ENCODE peak calls at places on chromosomes 1 and 21, in seven cellular contexts. One of them, this sample, is unnamed.

GRCh38 chr1:13930151-13930550 is 230.2 kb downstream of the PRDM2 start:
- DNase-seq in Calu3: no peak
- DNase-seq in DMS53: no peak
- DNase-seq in stimulated activated CD4-positive, alpha-beta T cell treated with anti-CD3 and anti-CD28 coated beads, Interleukin-4, amount 100 ng/mL, for 4 hours: peak
- DNase-seq in activated CD4-positive, alpha-beta T cell treated with anti-CD3 and anti-CD28 coated beads, Interleukin-2, amount 50 U/mL, for 48 hours: peak
- DNase-seq in ACHN: no peak
- DNase-seq in MV-4-11: no peak
- DNase-seq in this sample: peak

GRCh38 chr1:99358771-99359170 is 94.5 kb downstream of the PLPPR4 start:
- DNase-seq in activated CD4-positive, alpha-beta T cell treated with anti-CD3 and anti-CD28 coated beads, Interleukin-2, amount 50 U/mL, for 48 hours: no peak
- DNase-seq in Calu3: no peak
- DNase-seq in ACHN: no peak
- DNase-seq in MV-4-11: peak
- DNase-seq in stimulated activated CD4-positive, alpha-beta T cell treated with anti-CD3 and anti-CD28 coated beads, Interleukin-4, amount 100 ng/mL, for 4 hours: no peak
- DNase-seq in DMS53: no peak
- DNase-seq in this sample: no peak

GRCh38 chr21:40166291-40166843 is 299.1 kb downstream of the PCP4 start:
- DNase-seq in stimulated activated CD4-positive, alpha-beta T cell treated with anti-CD3 and anti-CD28 coated beads, Interleukin-4, amount 100 ng/mL, for 4 hours: no peak
- DNase-seq in DMS53: peak
- DNase-seq in activated CD4-positive, alpha-beta T cell treated with anti-CD3 and anti-CD28 coated beads, Interleukin-2, amount 50 U/mL, for 48 hours: no peak
- DNase-seq in ACHN: no peak
- DNase-seq in MV-4-11: no peak
- DNase-seq in Calu3: no peak
- DNase-seq in this sample: peak

GRCh38 chr1:67429011-67429527 is 1.1 kb downstream of the SERBP1 start:
- DNase-seq in MV-4-11: no peak
- DNase-seq in stimulated activated CD4-positive, alpha-beta T cell treated with anti-CD3 and anti-CD28 coated beads, Interleukin-4, amount 100 ng/mL, for 4 hours: peak
- DNase-seq in Calu3: no peak
- DNase-seq in activated CD4-positive, alpha-beta T cell treated with anti-CD3 and anti-CD28 coated beads, Interleukin-2, amount 50 U/mL, for 48 hours: peak
- DNase-seq in DMS53: peak
- DNase-seq in ACHN: peak
- DNase-seq in this sample: peak

GRCh38 chr1:179781962-179782361 is 38.9 kb downstream of the FAM163A start:
- DNase-seq in Calu3: no peak
- DNase-seq in activated CD4-positive, alpha-beta T cell treated with anti-CD3 and anti-CD28 coated beads, Interleukin-2, amount 50 U/mL, for 48 hours: no peak
- DNase-seq in MV-4-11: no peak
- DNase-seq in stimulated activated CD4-positive, alpha-beta T cell treated with anti-CD3 and anti-CD28 coated beads, Interleukin-4, amount 100 ng/mL, for 4 hours: no peak
- DNase-seq in DMS53: no peak
- DNase-seq in ACHN: no peak
- DNase-seq in this sample: no peak

GRCh38 chr1:43214465-43215444 is 42.6 kb downstream of the CFAP57 start:
- DNase-seq in Calu3: no peak
- DNase-seq in activated CD4-positive, alpha-beta T cell treated with anti-CD3 and anti-CD28 coated beads, Interleukin-2, amount 50 U/mL, for 48 hours: no peak
- DNase-seq in DMS53: no peak
- DNase-seq in stimulated activated CD4-positive, alpha-beta T cell treated with anti-CD3 and anti-CD28 coated beads, Interleukin-4, amount 100 ng/mL, for 4 hours: no peak
- DNase-seq in ACHN: no peak
- DNase-seq in MV-4-11: no peak
- DNase-seq in this sample: no peak

GRCh38 chr1:246658567-246658966 is 65.6 kb upstream of the SCCPDH start:
- DNase-seq in stimulated activated CD4-positive, alpha-beta T cell treated with anti-CD3 and anti-CD28 coated beads, Interleukin-4, amount 100 ng/mL, for 4 hours: no peak
- DNase-seq in activated CD4-positive, alpha-beta T cell treated with anti-CD3 and anti-CD28 coated beads, Interleukin-2, amount 50 U/mL, for 48 hours: no peak
- DNase-seq in MV-4-11: no peak
- DNase-seq in Calu3: no peak
- DNase-seq in DMS53: no peak
- DNase-seq in ACHN: no peak
- DNase-seq in this sample: no peak

GRCh38 chr1:43766818-43767525 is 59.6 kb downstream of the ST3GAL3 start:
- DNase-seq in Calu3: no peak
- DNase-seq in DMS53: no peak
- DNase-seq in stimulated activated CD4-positive, alpha-beta T cell treated with anti-CD3 and anti-CD28 coated beads, Interleukin-4, amount 100 ng/mL, for 4 hours: no peak
- DNase-seq in activated CD4-positive, alpha-beta T cell treated with anti-CD3 and anti-CD28 coated beads, Interleukin-2, amount 50 U/mL, for 48 hours: no peak
- DNase-seq in ACHN: no peak
- DNase-seq in MV-4-11: peak
- DNase-seq in this sample: no peak

GRCh38 chr1:115478933-115479551 is 141.0 kb upstream of the NGF start:
- DNase-seq in DMS53: peak
- DNase-seq in ACHN: no peak
- DNase-seq in MV-4-11: no peak
- DNase-seq in activated CD4-positive, alpha-beta T cell treated with anti-CD3 and anti-CD28 coated beads, Interleukin-2, amount 50 U/mL, for 48 hours: no peak
- DNase-seq in stimulated activated CD4-positive, alpha-beta T cell treated with anti-CD3 and anti-CD28 coated beads, Interleukin-4, amount 100 ng/mL, for 4 hours: no peak
- DNase-seq in Calu3: no peak
- DNase-seq in this sample: peak

GRCh38 chr1:66415326-66415725 is 118.6 kb upstream of the SGIP1 start:
- DNase-seq in activated CD4-positive, alpha-beta T cell treated with anti-CD3 and anti-CD28 coated beads, Interleukin-2, amount 50 U/mL, for 48 hours: no peak
- DNase-seq in MV-4-11: peak
- DNase-seq in DMS53: no peak
- DNase-seq in Calu3: no peak
- DNase-seq in ACHN: no peak
- DNase-seq in stimulated activated CD4-positive, alpha-beta T cell treated with anti-CD3 and anti-CD28 coated beads, Interleukin-4, amount 100 ng/mL, for 4 hours: no peak
- DNase-seq in this sample: no peak

GRCh38 chr1:94599090-94599813 is 57.7 kb upstream of the F3 start:
- DNase-seq in DMS53: peak
- DNase-seq in Calu3: peak
- DNase-seq in stimulated activated CD4-positive, alpha-beta T cell treated with anti-CD3 and anti-CD28 coated beads, Interleukin-4, amount 100 ng/mL, for 4 hours: no peak
- DNase-seq in activated CD4-positive, alpha-beta T cell treated with anti-CD3 and anti-CD28 coated beads, Interleukin-2, amount 50 U/mL, for 48 hours: no peak
- DNase-seq in ACHN: no peak
- DNase-seq in MV-4-11: peak
- DNase-seq in this sample: peak

GRCh38 chr1:27598902-27599528 is 4.9 kb downstream of the AHDC1 start:
- DNase-seq in DMS53: peak
- DNase-seq in MV-4-11: peak
- DNase-seq in stimulated activated CD4-positive, alpha-beta T cell treated with anti-CD3 and anti-CD28 coated beads, Interleukin-4, amount 100 ng/mL, for 4 hours: peak
- DNase-seq in Calu3: no peak
- DNase-seq in ACHN: peak
- DNase-seq in activated CD4-positive, alpha-beta T cell treated with anti-CD3 and anti-CD28 coated beads, Interleukin-2, amount 50 U/mL, for 48 hours: peak
- DNase-seq in this sample: no peak

GRCh38 chr21:34355570-34355969 is 8.2 kb upstream of the KCNE2 start:
- DNase-seq in activated CD4-positive, alpha-beta T cell treated with anti-CD3 and anti-CD28 coated beads, Interleukin-2, amount 50 U/mL, for 48 hours: no peak
- DNase-seq in stimulated activated CD4-positive, alpha-beta T cell treated with anti-CD3 and anti-CD28 coated beads, Interleukin-4, amount 100 ng/mL, for 4 hours: no peak
- DNase-seq in DMS53: no peak
- DNase-seq in ACHN: no peak
- DNase-seq in MV-4-11: no peak
- DNase-seq in Calu3: no peak
- DNase-seq in this sample: no peak

GRCh38 chr1:9384751-9385245 is 92.1 kb downstream of the SPSB1 start:
- DNase-seq in Calu3: no peak
- DNase-seq in MV-4-11: no peak
- DNase-seq in stimulated activated CD4-positive, alpha-beta T cell treated with anti-CD3 and anti-CD28 coated beads, Interleukin-4, amount 100 ng/mL, for 4 hours: no peak
- DNase-seq in ACHN: no peak
- DNase-seq in DMS53: no peak
- DNase-seq in activated CD4-positive, alpha-beta T cell treated with anti-CD3 and anti-CD28 coated beads, Interleukin-2, amount 50 U/mL, for 48 hours: no peak
- DNase-seq in this sample: no peak

GRCh38 chr1:245537992-245538391 is 383.2 kb downstream of the KIF26B start:
- DNase-seq in MV-4-11: peak
- DNase-seq in DMS53: no peak
- DNase-seq in stimulated activated CD4-positive, alpha-beta T cell treated with anti-CD3 and anti-CD28 coated beads, Interleukin-4, amount 100 ng/mL, for 4 hours: no peak
- DNase-seq in Calu3: no peak
- DNase-seq in activated CD4-positive, alpha-beta T cell treated with anti-CD3 and anti-CD28 coated beads, Interleukin-2, amount 50 U/mL, for 48 hours: no peak
- DNase-seq in ACHN: no peak
- DNase-seq in this sample: no peak

GRCh38 chr1:90384152-90384650 is 332.9 kb downstream of the BARHL2 start:
- DNase-seq in Calu3: no peak
- DNase-seq in activated CD4-positive, alpha-beta T cell treated with anti-CD3 and anti-CD28 coated beads, Interleukin-2, amount 50 U/mL, for 48 hours: no peak
- DNase-seq in ACHN: no peak
- DNase-seq in MV-4-11: no peak
- DNase-seq in DMS53: no peak
- DNase-seq in stimulated activated CD4-positive, alpha-beta T cell treated with anti-CD3 and anti-CD28 coated beads, Interleukin-4, amount 100 ng/mL, for 4 hours: no peak
- DNase-seq in this sample: no peak

GRCh38 chr1:951364-951763 is 7.7 kb downstream of the NOC2L start:
- DNase-seq in activated CD4-positive, alpha-beta T cell treated with anti-CD3 and anti-CD28 coated beads, Interleukin-2, amount 50 U/mL, for 48 hours: no peak
- DNase-seq in MV-4-11: no peak
- DNase-seq in DMS53: peak
- DNase-seq in ACHN: no peak
- DNase-seq in stimulated activated CD4-positive, alpha-beta T cell treated with anti-CD3 and anti-CD28 coated beads, Interleukin-4, amount 100 ng/mL, for 4 hours: no peak
- DNase-seq in Calu3: no peak
- DNase-seq in this sample: no peak

GRCh38 chr1:234600418-234601216 is 9.4 kb downstream of the IRF2BP2 start:
- DNase-seq in ACHN: no peak
- DNase-seq in Calu3: peak
- DNase-seq in activated CD4-positive, alpha-beta T cell treated with anti-CD3 and anti-CD28 coated beads, Interleukin-2, amount 50 U/mL, for 48 hours: peak
- DNase-seq in DMS53: peak
- DNase-seq in MV-4-11: peak
- DNase-seq in stimulated activated CD4-positive, alpha-beta T cell treated with anti-CD3 and anti-CD28 coated beads, Interleukin-4, amount 100 ng/mL, for 4 hours: no peak
- DNase-seq in this sample: peak

GRCh38 chr1:174837386-174837785 is 162.4 kb upstream of the CACYBP start:
- DNase-seq in MV-4-11: no peak
- DNase-seq in ACHN: no peak
- DNase-seq in activated CD4-positive, alpha-beta T cell treated with anti-CD3 and anti-CD28 coated beads, Interleukin-2, amount 50 U/mL, for 48 hours: no peak
- DNase-seq in stimulated activated CD4-positive, alpha-beta T cell treated with anti-CD3 and anti-CD28 coated beads, Interleukin-4, amount 100 ng/mL, for 4 hours: no peak
- DNase-seq in DMS53: no peak
- DNase-seq in Calu3: no peak
- DNase-seq in this sample: no peak

GRCh38 chr1:47030170-47030805 is 6.8 kb downstream of the CYP4X1 start:
- DNase-seq in stimulated activated CD4-positive, alpha-beta T cell treated with anti-CD3 and anti-CD28 coated beads, Interleukin-4, amount 100 ng/mL, for 4 hours: no peak
- DNase-seq in MV-4-11: no peak
- DNase-seq in DMS53: no peak
- DNase-seq in Calu3: no peak
- DNase-seq in activated CD4-positive, alpha-beta T cell treated with anti-CD3 and anti-CD28 coated beads, Interleukin-2, amount 50 U/mL, for 48 hours: no peak
- DNase-seq in ACHN: no peak
- DNase-seq in this sample: no peak

GRCh38 chr1:110242731-110243130 is 32.6 kb downstream of the KCNC4 start:
- DNase-seq in MV-4-11: no peak
- DNase-seq in activated CD4-positive, alpha-beta T cell treated with anti-CD3 and anti-CD28 coated beads, Interleukin-2, amount 50 U/mL, for 48 hours: no peak
- DNase-seq in DMS53: no peak
- DNase-seq in stimulated activated CD4-positive, alpha-beta T cell treated with anti-CD3 and anti-CD28 coated beads, Interleukin-4, amount 100 ng/mL, for 4 hours: no peak
- DNase-seq in ACHN: no peak
- DNase-seq in Calu3: no peak
- DNase-seq in this sample: no peak

GRCh38 chr1:201190624-201191051 is at the start of gene IGFN1:
- DNase-seq in MV-4-11: no peak
- DNase-seq in activated CD4-positive, alpha-beta T cell treated with anti-CD3 and anti-CD28 coated beads, Interleukin-2, amount 50 U/mL, for 48 hours: no peak
- DNase-seq in ACHN: peak
- DNase-seq in Calu3: no peak
- DNase-seq in DMS53: peak
- DNase-seq in stimulated activated CD4-positive, alpha-beta T cell treated with anti-CD3 and anti-CD28 coated beads, Interleukin-4, amount 100 ng/mL, for 4 hours: no peak
- DNase-seq in this sample: no peak

GRCh38 chr1:184424171-184424570 is 37.3 kb downstream of the C1orf21 start:
- DNase-seq in MV-4-11: no peak
- DNase-seq in DMS53: no peak
- DNase-seq in Calu3: no peak
- DNase-seq in stimulated activated CD4-positive, alpha-beta T cell treated with anti-CD3 and anti-CD28 coated beads, Interleukin-4, amount 100 ng/mL, for 4 hours: no peak
- DNase-seq in activated CD4-positive, alpha-beta T cell treated with anti-CD3 and anti-CD28 coated beads, Interleukin-2, amount 50 U/mL, for 48 hours: no peak
- DNase-seq in ACHN: no peak
- DNase-seq in this sample: no peak

GRCh38 chr1:215957692-215958091 is 390.6 kb downstream of the KCTD3 start:
- DNase-seq in MV-4-11: no peak
- DNase-seq in ACHN: no peak
- DNase-seq in Calu3: no peak
- DNase-seq in DMS53: no peak
- DNase-seq in activated CD4-positive, alpha-beta T cell treated with anti-CD3 and anti-CD28 coated beads, Interleukin-2, amount 50 U/mL, for 48 hours: no peak
- DNase-seq in stimulated activated CD4-positive, alpha-beta T cell treated with anti-CD3 and anti-CD28 coated beads, Interleukin-4, amount 100 ng/mL, for 4 hours: no peak
- DNase-seq in this sample: no peak

GRCh38 chr1:31995263-31995662 is 18.4 kb upstream of the KHDRBS1 start:
- DNase-seq in DMS53: no peak
- DNase-seq in activated CD4-positive, alpha-beta T cell treated with anti-CD3 and anti-CD28 coated beads, Interleukin-2, amount 50 U/mL, for 48 hours: no peak
- DNase-seq in Calu3: no peak
- DNase-seq in MV-4-11: no peak
- DNase-seq in stimulated activated CD4-positive, alpha-beta T cell treated with anti-CD3 and anti-CD28 coated beads, Interleukin-4, amount 100 ng/mL, for 4 hours: no peak
- DNase-seq in ACHN: no peak
- DNase-seq in this sample: no peak

GRCh38 chr1:96721053-96721381 is 567 bp upstream of the PTBP2 start:
- DNase-seq in MV-4-11: no peak
- DNase-seq in ACHN: no peak
- DNase-seq in DMS53: no peak
- DNase-seq in stimulated activated CD4-positive, alpha-beta T cell treated with anti-CD3 and anti-CD28 coated beads, Interleukin-4, amount 100 ng/mL, for 4 hours: no peak
- DNase-seq in activated CD4-positive, alpha-beta T cell treated with anti-CD3 and anti-CD28 coated beads, Interleukin-2, amount 50 U/mL, for 48 hours: no peak
- DNase-seq in Calu3: no peak
- DNase-seq in this sample: peak

GRCh38 chr1:117562581-117563491 is 43.0 kb upstream of the TENT5C start:
- DNase-seq in stimulated activated CD4-positive, alpha-beta T cell treated with anti-CD3 and anti-CD28 coated beads, Interleukin-4, amount 100 ng/mL, for 4 hours: no peak
- DNase-seq in ACHN: no peak
- DNase-seq in Calu3: no peak
- DNase-seq in DMS53: peak
- DNase-seq in activated CD4-positive, alpha-beta T cell treated with anti-CD3 and anti-CD28 coated beads, Interleukin-2, amount 50 U/mL, for 48 hours: no peak
- DNase-seq in MV-4-11: no peak
- DNase-seq in this sample: no peak

GRCh38 chr21:45724345-45724961 is 80.9 kb downstream of the PCBP3 start:
- DNase-seq in ACHN: no peak
- DNase-seq in MV-4-11: no peak
- DNase-seq in DMS53: no peak
- DNase-seq in stimulated activated CD4-positive, alpha-beta T cell treated with anti-CD3 and anti-CD28 coated beads, Interleukin-4, amount 100 ng/mL, for 4 hours: no peak
- DNase-seq in Calu3: no peak
- DNase-seq in activated CD4-positive, alpha-beta T cell treated with anti-CD3 and anti-CD28 coated beads, Interleukin-2, amount 50 U/mL, for 48 hours: no peak
- DNase-seq in this sample: no peak

GRCh38 chr1:43315481-43315880 is 14.7 kb downstream of the TIE1 start:
- DNase-seq in ACHN: no peak
- DNase-seq in Calu3: no peak
- DNase-seq in DMS53: no peak
- DNase-seq in MV-4-11: no peak
- DNase-seq in activated CD4-positive, alpha-beta T cell treated with anti-CD3 and anti-CD28 coated beads, Interleukin-2, amount 50 U/mL, for 48 hours: no peak
- DNase-seq in stimulated activated CD4-positive, alpha-beta T cell treated with anti-CD3 and anti-CD28 coated beads, Interleukin-4, amount 100 ng/mL, for 4 hours: no peak
- DNase-seq in this sample: no peak

GRCh38 chr21:28160378-28160777 is 832.3 kb downstream of the LTN1 start:
- DNase-seq in Calu3: no peak
- DNase-seq in stimulated activated CD4-positive, alpha-beta T cell treated with anti-CD3 and anti-CD28 coated beads, Interleukin-4, amount 100 ng/mL, for 4 hours: no peak
- DNase-seq in ACHN: no peak
- DNase-seq in DMS53: no peak
- DNase-seq in activated CD4-positive, alpha-beta T cell treated with anti-CD3 and anti-CD28 coated beads, Interleukin-2, amount 50 U/mL, for 48 hours: no peak
- DNase-seq in MV-4-11: no peak
- DNase-seq in this sample: no peak

GRCh38 chr1:86154581-86155060 is 2.0 kb downstream of the COL24A1 start:
- DNase-seq in stimulated activated CD4-positive, alpha-beta T cell treated with anti-CD3 and anti-CD28 coated beads, Interleukin-4, amount 100 ng/mL, for 4 hours: no peak
- DNase-seq in MV-4-11: no peak
- DNase-seq in ACHN: no peak
- DNase-seq in DMS53: peak
- DNase-seq in activated CD4-positive, alpha-beta T cell treated with anti-CD3 and anti-CD28 coated beads, Interleukin-2, amount 50 U/mL, for 48 hours: no peak
- DNase-seq in Calu3: no peak
- DNase-seq in this sample: no peak

This sample was measured in HT-29.